ENCODE peak calls at places on chromosomes 4 and X, in ten cellular contexts. One of them, this sample, is unnamed.

GRCh38 chr4:53913098-53913497 is 151.3 kb downstream of the CHIC2 start:
- DNase-seq in K562: no peak
- DNase-seq in suprapubic skin: no peak
- DNase-seq in SK-N-SH: no peak
- DNase-seq in sigmoid colon: no peak
- DNase-seq in spleen: no peak
- DNase-seq in endothelial cell of umbilical vein: no peak
- DNase-seq in GM23338: no peak
- DNase-seq in upper lobe of left lung: no peak
- DNase-seq in transverse colon: no peak
- DNase-seq in this sample: no peak

GRCh38 chr4:83107636-83108035 is 6.9 kb downstream of the PLAC8 start:
- DNase-seq in suprapubic skin: no peak
- DNase-seq in GM23338: no peak
- DNase-seq in spleen: no peak
- DNase-seq in K562: no peak
- DNase-seq in endothelial cell of umbilical vein: no peak
- DNase-seq in sigmoid colon: no peak
- DNase-seq in transverse colon: no peak
- DNase-seq in upper lobe of left lung: no peak
- DNase-seq in SK-N-SH: no peak
- DNase-seq in this sample: no peak

GRCh38 chrX:155662297-155662696 is 49.5 kb upstream of the TMLHE start:
- DNase-seq in spleen: no peak
- DNase-seq in sigmoid colon: no peak
- DNase-seq in endothelial cell of umbilical vein: no peak
- DNase-seq in GM23338: peak; percentile 35
- DNase-seq in K562: no peak
- DNase-seq in transverse colon: no peak
- DNase-seq in SK-N-SH: no peak
- DNase-seq in suprapubic skin: no peak
- DNase-seq in upper lobe of left lung: no peak
- DNase-seq in this sample: no peak

GRCh38 chrX:154056739-154057367 is 37.2 kb upstream of the IRAK1 start:
- DNase-seq in upper lobe of left lung: peak; percentile 68
- DNase-seq in endothelial cell of umbilical vein: peak; percentile 31
- DNase-seq in SK-N-SH: no peak
- DNase-seq in suprapubic skin: no peak
- DNase-seq in sigmoid colon: no peak
- DNase-seq in GM23338: no peak
- DNase-seq in transverse colon: peak; percentile 31
- DNase-seq in K562: no peak
- DNase-seq in spleen: no peak
- DNase-seq in this sample: no peak

GRCh38 chr4:112522389-112522788 is 6.4 kb upstream of the NEUROG2 start:
- DNase-seq in endothelial cell of umbilical vein: no peak
- DNase-seq in upper lobe of left lung: no peak
- DNase-seq in SK-N-SH: no peak
- DNase-seq in K562: no peak
- DNase-seq in sigmoid colon: no peak
- DNase-seq in GM23338: no peak
- DNase-seq in suprapubic skin: no peak
- DNase-seq in spleen: no peak
- DNase-seq in transverse colon: no peak
- DNase-seq in this sample: no peak

GRCh38 chr4:538542-539142 is 37.5 kb downstream of the TMEM271 start:
- DNase-seq in sigmoid colon: no peak
- DNase-seq in endothelial cell of umbilical vein: no peak
- DNase-seq in suprapubic skin: no peak
- DNase-seq in upper lobe of left lung: no peak
- DNase-seq in SK-N-SH: no peak
- DNase-seq in spleen: peak; percentile 47
- DNase-seq in GM23338: no peak
- DNase-seq in K562: no peak
- DNase-seq in transverse colon: no peak
- DNase-seq in this sample: no peak

GRCh38 chr4:18039113-18039512 is 17.6 kb upstream of the LCORL start:
- DNase-seq in GM23338: no peak
- DNase-seq in suprapubic skin: no peak
- DNase-seq in K562: no peak
- DNase-seq in spleen: no peak
- DNase-seq in endothelial cell of umbilical vein: no peak
- DNase-seq in upper lobe of left lung: no peak
- DNase-seq in transverse colon: no peak
- DNase-seq in sigmoid colon: no peak
- DNase-seq in SK-N-SH: no peak
- DNase-seq in this sample: no peak

GRCh38 chrX:140091276-140091886 is 126.1 kb upstream of the CXorf66 start:
- DNase-seq in GM23338: peak; percentile 51
- DNase-seq in spleen: peak; percentile 81
- DNase-seq in transverse colon: peak; percentile 8
- DNase-seq in SK-N-SH: peak; percentile 39
- DNase-seq in suprapubic skin: no peak
- DNase-seq in upper lobe of left lung: peak; percentile 23
- DNase-seq in sigmoid colon: peak; percentile 60
- DNase-seq in endothelial cell of umbilical vein: no peak
- DNase-seq in K562: peak; percentile 37
- DNase-seq in this sample: no peak

GRCh38 chrX:53395605-53396298 is 26.7 kb downstream of the SMC1A start:
- DNase-seq in endothelial cell of umbilical vein: no peak
- DNase-seq in SK-N-SH: no peak
- DNase-seq in spleen: no peak
- DNase-seq in suprapubic skin: no peak
- DNase-seq in upper lobe of left lung: no peak
- DNase-seq in GM23338: no peak
- DNase-seq in transverse colon: no peak
- DNase-seq in sigmoid colon: no peak
- DNase-seq in K562: no peak
- DNase-seq in this sample: no peak

GRCh38 chr4:138875886-138876608 is 139.5 kb upstream of the NOCT start:
- DNase-seq in upper lobe of left lung: no peak
- DNase-seq in SK-N-SH: no peak
- DNase-seq in endothelial cell of umbilical vein: peak; percentile 56
- DNase-seq in K562: no peak
- DNase-seq in transverse colon: no peak
- DNase-seq in spleen: no peak
- DNase-seq in GM23338: no peak
- DNase-seq in suprapubic skin: no peak
- DNase-seq in sigmoid colon: no peak
- DNase-seq in this sample: no peak

GRCh38 chr4:112951362-112951962 is 98.0 kb upstream of the ANK2 start:
- DNase-seq in suprapubic skin: no peak
- DNase-seq in transverse colon: no peak
- DNase-seq in spleen: no peak
- DNase-seq in GM23338: peak; percentile 63
- DNase-seq in SK-N-SH: peak; percentile 36
- DNase-seq in K562: peak; percentile 7
- DNase-seq in endothelial cell of umbilical vein: peak; percentile 39
- DNase-seq in upper lobe of left lung: no peak
- DNase-seq in sigmoid colon: no peak
- DNase-seq in this sample: no peak

GRCh38 chrX:44898411-44899221 is 25.6 kb downstream of the KDM6A start:
- DNase-seq in upper lobe of left lung: no peak
- DNase-seq in K562: no peak
- DNase-seq in transverse colon: no peak
- DNase-seq in suprapubic skin: no peak
- DNase-seq in spleen: peak; percentile 68
- DNase-seq in SK-N-SH: no peak
- DNase-seq in endothelial cell of umbilical vein: no peak
- DNase-seq in GM23338: no peak
- DNase-seq in sigmoid colon: no peak
- DNase-seq in this sample: no peak

GRCh38 chrX:63400340-63400739 is 49.2 kb upstream of the SPIN4 start:
- DNase-seq in endothelial cell of umbilical vein: no peak
- DNase-seq in SK-N-SH: no peak
- DNase-seq in sigmoid colon: no peak
- DNase-seq in K562: no peak
- DNase-seq in transverse colon: no peak
- DNase-seq in spleen: no peak
- DNase-seq in suprapubic skin: no peak
- DNase-seq in GM23338: no peak
- DNase-seq in upper lobe of left lung: no peak
- DNase-seq in this sample: no peak

GRCh38 chr4:165079476-165079875 is 25.8 kb downstream of the TRIM75 start:
- DNase-seq in upper lobe of left lung: no peak
- DNase-seq in SK-N-SH: no peak
- DNase-seq in K562: peak; percentile 15
- DNase-seq in GM23338: no peak
- DNase-seq in sigmoid colon: no peak
- DNase-seq in suprapubic skin: no peak
- DNase-seq in endothelial cell of umbilical vein: peak; percentile 16
- DNase-seq in spleen: no peak
- DNase-seq in transverse colon: peak; percentile 74
- DNase-seq in this sample: peak; percentile 37

GRCh38 chr4:22514001-22514400 is 1.9 kb downstream of the ADGRA3 start:
- DNase-seq in upper lobe of left lung: no peak
- DNase-seq in suprapubic skin: no peak
- DNase-seq in sigmoid colon: no peak
- DNase-seq in spleen: no peak
- DNase-seq in endothelial cell of umbilical vein: peak; percentile 48
- DNase-seq in K562: no peak
- DNase-seq in SK-N-SH: no peak
- DNase-seq in transverse colon: no peak
- DNase-seq in GM23338: no peak
- DNase-seq in this sample: no peak

GRCh38 chr4:186808635-186809018 is 85.0 kb upstream of the FAT1 start:
- DNase-seq in transverse colon: no peak
- DNase-seq in SK-N-SH: no peak
- DNase-seq in K562: peak; percentile 44
- DNase-seq in GM23338: no peak
- DNase-seq in suprapubic skin: no peak
- DNase-seq in spleen: no peak
- DNase-seq in upper lobe of left lung: no peak
- DNase-seq in endothelial cell of umbilical vein: no peak
- DNase-seq in sigmoid colon: no peak
- DNase-seq in this sample: no peak

GRCh38 chr4:16707874-16708273 is 190.6 kb downstream of the LDB2 start:
- DNase-seq in transverse colon: no peak
- DNase-seq in GM23338: no peak
- DNase-seq in upper lobe of left lung: no peak
- DNase-seq in K562: no peak
- DNase-seq in endothelial cell of umbilical vein: no peak
- DNase-seq in spleen: no peak
- DNase-seq in sigmoid colon: no peak
- DNase-seq in SK-N-SH: no peak
- DNase-seq in suprapubic skin: no peak
- DNase-seq in this sample: no peak

GRCh38 chr4:145808021-145808650 is 128.2 kb downstream of the C4orf51 start:
- DNase-seq in spleen: no peak
- DNase-seq in suprapubic skin: no peak
- DNase-seq in K562: peak; percentile 30
- DNase-seq in upper lobe of left lung: no peak
- DNase-seq in transverse colon: no peak
- DNase-seq in sigmoid colon: no peak
- DNase-seq in SK-N-SH: peak; percentile 65
- DNase-seq in endothelial cell of umbilical vein: peak; percentile 93
- DNase-seq in GM23338: peak; percentile 55
- DNase-seq in this sample: no peak
- TF ChIP-seq POLR2AphosphoS5 in spleen: no peak
- TF ChIP-seq POLR2AphosphoS5 in suprapubic skin: no peak
- TF ChIP-seq POLR2AphosphoS5 in K562: no peak
- TF ChIP-seq POLR2AphosphoS5 in upper lobe of left lung: no peak
- TF ChIP-seq POLR2AphosphoS5 in transverse colon: no peak
- TF ChIP-seq POLR2AphosphoS5 in sigmoid colon: no peak
- TF ChIP-seq POLR2AphosphoS5 in SK-N-SH: peak; percentile 63
- TF ChIP-seq POLR2AphosphoS5 in endothelial cell of umbilical vein: peak; percentile 45
- TF ChIP-seq POLR2AphosphoS5 in GM23338: no peak
- TF ChIP-seq POLR2AphosphoS5 in this sample: peak; percentile 20

GRCh38 chrX:2694868-2695267 is 3.8 kb downstream of the CD99 start:
- DNase-seq in suprapubic skin: no peak
- DNase-seq in transverse colon: no peak
- DNase-seq in GM23338: no peak
- DNase-seq in sigmoid colon: no peak
- DNase-seq in spleen: no peak
- DNase-seq in SK-N-SH: no peak
- DNase-seq in upper lobe of left lung: no peak
- DNase-seq in endothelial cell of umbilical vein: peak; percentile 27
- DNase-seq in K562: no peak
- DNase-seq in this sample: no peak

GRCh38 chrX:2693526-2694002 is 2.5 kb downstream of the CD99 start:
- DNase-seq in sigmoid colon: no peak
- DNase-seq in transverse colon: no peak
- DNase-seq in SK-N-SH: no peak
- DNase-seq in endothelial cell of umbilical vein: peak; percentile 22
- DNase-seq in GM23338: no peak
- DNase-seq in upper lobe of left lung: no peak
- DNase-seq in spleen: peak; percentile 64
- DNase-seq in suprapubic skin: no peak
- DNase-seq in K562: no peak
- DNase-seq in this sample: no peak

GRCh38 chrX:2691543-2692220 is 587 bp downstream of the CD99 start:
- DNase-seq in upper lobe of left lung: peak; percentile 45
- DNase-seq in transverse colon: peak; percentile 41
- DNase-seq in K562: peak; percentile 22
- DNase-seq in spleen: peak; percentile 82
- DNase-seq in suprapubic skin: peak; percentile 87
- DNase-seq in sigmoid colon: peak; percentile 76
- DNase-seq in GM23338: peak; percentile 39
- DNase-seq in endothelial cell of umbilical vein: peak; percentile 53
- DNase-seq in SK-N-SH: no peak
- DNase-seq in this sample: no peak

GRCh38 chrX:2692221-2693122 is 1.4 kb downstream of the CD99 start:
- DNase-seq in GM23338: peak; percentile 50
- DNase-seq in upper lobe of left lung: no peak
- DNase-seq in sigmoid colon: no peak
- DNase-seq in spleen: peak; percentile 84
- DNase-seq in endothelial cell of umbilical vein: peak; percentile 49
- DNase-seq in SK-N-SH: peak; percentile 17
- DNase-seq in suprapubic skin: peak; percentile 86
- DNase-seq in K562: peak; percentile 64
- DNase-seq in transverse colon: peak; percentile 27
- DNase-seq in this sample: no peak

GRCh38 chrX:2693123-2693438 is 2.0 kb downstream of the CD99 start:
- DNase-seq in SK-N-SH: no peak
- DNase-seq in endothelial cell of umbilical vein: no peak
- DNase-seq in sigmoid colon: no peak
- DNase-seq in transverse colon: no peak
- DNase-seq in spleen: peak; percentile 49
- DNase-seq in GM23338: no peak
- DNase-seq in suprapubic skin: no peak
- DNase-seq in K562: no peak
- DNase-seq in upper lobe of left lung: no peak
- DNase-seq in this sample: no peak
- H3K4me1 ChIP-seq in SK-N-SH: peaks cover 15% of the 10 kb centered on the region
- H3K4me1 ChIP-seq in endothelial cell of umbilical vein: peaks cover 56% of the 10 kb centered on the region
- H3K4me1 ChIP-seq in sigmoid colon: no peaks in the 10 kb centered on the region
- H3K4me1 ChIP-seq in transverse colon: peaks cover 56% of the 10 kb centered on the region
- H3K4me1 ChIP-seq in spleen: peaks cover 77% of the 10 kb centered on the region
- H3K4me1 ChIP-seq in GM23338: peaks cover 21% of the 10 kb centered on the region
- H3K4me1 ChIP-seq in suprapubic skin: peaks cover 63% of the 10 kb centered on the region
- H3K4me1 ChIP-seq in K562: peaks cover 8% of the 10 kb centered on the region
- H3K4me1 ChIP-seq in upper lobe of left lung: peaks cover 58% of the 10 kb centered on the region
- H3K4me1 ChIP-seq in this sample: peaks cover 66% of the 10 kb centered on the region

GRCh38 chrX:19670854-19671620 is 155.7 kb upstream of the MAP3K15 start:
- DNase-seq in GM23338: peak; percentile 29
- DNase-seq in endothelial cell of umbilical vein: peak; percentile 48
- DNase-seq in upper lobe of left lung: peak; percentile 27
- DNase-seq in transverse colon: peak; percentile 69
- DNase-seq in K562: no peak
- DNase-seq in sigmoid colon: peak; percentile 72
- DNase-seq in suprapubic skin: peak; percentile 77
- DNase-seq in SK-N-SH: peak; percentile 4
- DNase-seq in spleen: no peak
- DNase-seq in this sample: no peak
- TF ChIP-seq POLR2AphosphoS5 in GM23338: no peak
- TF ChIP-seq POLR2AphosphoS5 in endothelial cell of umbilical vein: peak; percentile 38
- TF ChIP-seq POLR2AphosphoS5 in upper lobe of left lung: no peak
- TF ChIP-seq POLR2AphosphoS5 in transverse colon: peak; percentile 27
- TF ChIP-seq POLR2AphosphoS5 in K562: no peak
- TF ChIP-seq POLR2AphosphoS5 in sigmoid colon: no peak
- TF ChIP-seq POLR2AphosphoS5 in suprapubic skin: no peak
- TF ChIP-seq POLR2AphosphoS5 in SK-N-SH: peak; percentile 55
- TF ChIP-seq POLR2AphosphoS5 in spleen: no peak
- TF ChIP-seq POLR2AphosphoS5 in this sample: no peak

GRCh38 chr4:88614058-88614457 is 21.8 kb downstream of the HERC3 start:
- DNase-seq in spleen: no peak
- DNase-seq in transverse colon: no peak
- DNase-seq in SK-N-SH: no peak
- DNase-seq in sigmoid colon: no peak
- DNase-seq in suprapubic skin: no peak
- DNase-seq in GM23338: no peak
- DNase-seq in endothelial cell of umbilical vein: no peak
- DNase-seq in K562: no peak
- DNase-seq in upper lobe of left lung: no peak
- DNase-seq in this sample: no peak
- H3K4me1 ChIP-seq in spleen: peaks cover 60% of the 10 kb centered on the region
- H3K4me1 ChIP-seq in transverse colon: peaks cover 29% of the 10 kb centered on the region
- H3K4me1 ChIP-seq in SK-N-SH: peaks cover 28% of the 10 kb centered on the region
- H3K4me1 ChIP-seq in sigmoid colon: no peaks in the 10 kb centered on the region
- H3K4me1 ChIP-seq in suprapubic skin: peaks cover 72% of the 10 kb centered on the region
- H3K4me1 ChIP-seq in GM23338: peaks cover 13% of the 10 kb centered on the region
- H3K4me1 ChIP-seq in endothelial cell of umbilical vein: peaks cover 46% of the 10 kb centered on the region
- H3K4me1 ChIP-seq in K562: no peaks in the 10 kb centered on the region
- H3K4me1 ChIP-seq in upper lobe of left lung: peaks cover 44% of the 10 kb centered on the region
- H3K4me1 ChIP-seq in this sample: peaks cover 87% of the 10 kb centered on the region